ENCODE peak calls at places on chromosomes 13 and 19, in eight cellular contexts. Z is left lung, H is breast epithelium, D is AG04449, F is endodermal cell, C is H9, E is right lobe of liver, I is CD14-positive monocyte. A is an unnamed sample.

GRCh38 chr19:52520013-52520412 is 7.5 kb upstream of the ZNF808 start:
- DNase-seq in E (no peak), C (peak), H (no peak), D (no peak), F (peak), Z (no peak), I (no peak), A (no peak)

GRCh38 chr19:33297401-33298145 is 4.8 kb downstream of the CEBPA start:
- DNase-seq in C (no peak), H (no peak), E (peak), D (no peak), F (peak), I (no peak), Z (no peak), A (no peak)

GRCh38 chr13:106958690-106959089 is 390.8 kb upstream of the ARGLU1 start:
- DNase-seq in D (no peak), I (no peak), C (no peak), Z (no peak), H (no peak), F (no peak), E (no peak), A (no peak)

GRCh38 chr19:21603431-21604153 is 98.2 kb downstream of the ZNF429 start:
- DNase-seq in Z (no peak), F (no peak), E (no peak), H (no peak), D (no peak), C (no peak), I (no peak), A (no peak)

GRCh38 chr13:105969761-105970160 is 565.7 kb downstream of the EFNB2 start:
- DNase-seq in Z (no peak), F (no peak), D (peak), H (no peak), C (no peak), I (no peak), E (no peak), A (no peak)

GRCh38 chr13:21668665-21669599 is 1.9 kb upstream of the FGF9 start:
- DNase-seq in D (no peak), E (no peak), H (no peak), Z (peak), C (peak), I (no peak), F (peak), A (peak)

GRCh38 chr13:113555141-113555540 is 29.4 kb upstream of the TFDP1 start:
- DNase-seq in D (no peak), C (peak), H (no peak), E (no peak), F (peak), I (no peak), Z (no peak), A (no peak)

GRCh38 chr13:102012299-102013293 is 389.3 kb downstream of the FGF14 start:
- DNase-seq in I (no peak), Z (no peak), F (no peak), C (no peak), E (no peak), H (no peak), D (no peak), A (no peak)

GRCh38 chr13:106153041-106153440 is 382.4 kb downstream of the EFNB2 start:
- DNase-seq in I (no peak), D (no peak), Z (no peak), C (no peak), F (no peak), E (no peak), H (no peak), A (no peak)

GRCh38 chr19:28793391-28794168 is 419.4 kb downstream of the UQCRFS1 start:
- DNase-seq in E (no peak), D (no peak), F (peak), I (no peak), C (peak), Z (no peak), H (no peak), A (peak)

GRCh38 chr19:18603255-18603957 is 3.2 kb downstream of the CRLF1 start:
- DNase-seq in I (no peak), D (no peak), Z (no peak), C (peak), F (peak), E (no peak), H (no peak), A (peak)

GRCh38 chr13:92354583-92354982 is 872.0 kb upstream of the GPC6 start:
- DNase-seq in H (no peak), I (no peak), E (no peak), D (no peak), Z (no peak), F (no peak), C (no peak), A (no peak)

GRCh38 chr13:41700790-41701310 is 243.5 kb downstream of the RGCC start:
- DNase-seq in Z (no peak), C (no peak), E (no peak), F (no peak), H (no peak), D (peak), I (peak), A (no peak)

GRCh38 chr13:93298741-93299140 is 72.1 kb downstream of the GPC6 start:
- DNase-seq in F (no peak), I (no peak), Z (no peak), E (no peak), C (no peak), H (no peak), D (no peak), A (no peak)

GRCh38 chr13:42832341-42833153 is 51.2 kb downstream of the FAM216B start:
- DNase-seq in F (no peak), D (peak), E (no peak), H (no peak), Z (peak), C (no peak), I (peak), A (no peak)

GRCh38 chr19:19059837-19060611 is 3.8 kb upstream of the SLC25A42 start:
- DNase-seq in F (no peak), D (no peak), I (no peak), Z (peak), C (no peak), H (no peak), E (no peak), A (no peak)

GRCh38 chr19:33040994-33041827 is 23.5 kb downstream of the RHPN2 start:
- DNase-seq in D (no peak), E (peak), C (no peak), I (no peak), Z (no peak), H (no peak), F (no peak), A (no peak)

GRCh38 chr13:99655351-99656091 is 154.2 kb downstream of the TM9SF2 start:
- DNase-seq in I (no peak), H (no peak), E (peak), F (no peak), Z (no peak), C (no peak), D (no peak), A (no peak)

GRCh38 chr19:51029718-51030117 is 3.3 kb upstream of the KLK11 start:
- DNase-seq in D (no peak), Z (no peak), E (no peak), F (peak), H (no peak), I (peak), C (no peak), A (no peak)

GRCh38 chr19:50909240-50910070 is 1.7 kb downstream of the KLK4 start:
- DNase-seq in I (no peak), E (no peak), F (peak), Z (no peak), C (peak), H (peak), D (no peak), A (peak)

GRCh38 chr19:32570081-32570785 is 10.8 kb upstream of the PDCD5 start:
- DNase-seq in E (peak), I (no peak), Z (no peak), H (peak), C (peak), F (peak), D (peak), A (peak)

GRCh38 chr19:33545209-33545981 is 23.8 kb upstream of the PEPD start:
- DNase-seq in Z (no peak), F (no peak), H (no peak), E (no peak), I (no peak), C (no peak), D (no peak), A (no peak)

GRCh38 chr13:64314286-64314685 is 2898.6 kb upstream of the PCDH20 start:
- DNase-seq in E (no peak), C (no peak), Z (no peak), H (no peak), D (no peak), F (no peak), I (no peak), A (no peak)

GRCh38 chr13:73092831-73093230 is 34.0 kb downstream of the KLF5 start:
- DNase-seq in F (no peak), H (no peak), Z (no peak), E (no peak), I (no peak), C (no peak), D (no peak), A (no peak)

GRCh38 chr13:29379281-29379680 is 216.2 kb downstream of the SLC7A1 start:
- DNase-seq in F (peak), Z (no peak), H (no peak), I (no peak), D (no peak), C (no peak), E (no peak), A (no peak)

GRCh38 chr13:63389756-63390155 is 1974.1 kb upstream of the PCDH20 start:
- DNase-seq in F (no peak), Z (no peak), I (no peak), H (no peak), D (no peak), C (no peak), E (no peak), A (no peak)

GRCh38 chr19:15448014-15448777 is 1.6 kb downstream of the WIZ start:
- DNase-seq in D (no peak), I (no peak), C (no peak), F (no peak), E (no peak), H (no peak), Z (no peak), A (no peak)

GRCh38 chr13:40433577-40433976 is 232.9 kb downstream of the FOXO1 start:
- DNase-seq in H (no peak), D (no peak), I (no peak), F (no peak), Z (no peak), E (no peak), C (no peak), A (no peak)

GRCh38 chr13:43934273-43934672 is 54.6 kb downstream of the LACC1 start:
- DNase-seq in I (no peak), E (no peak), F (no peak), Z (no peak), D (no peak), C (no peak), H (no peak), A (no peak)

GRCh38 chr13:50941146-50941545 is 31.6 kb downstream of the RNASEH2B start:
- DNase-seq in F (no peak), H (no peak), Z (no peak), E (no peak), D (no peak), I (no peak), C (no peak), A (no peak)

GRCh38 chr13:112806761-112807652 is 117.2 kb downstream of the ATP11A start:
- DNase-seq in D (no peak), C (no peak), H (no peak), E (no peak), F (no peak), I (no peak), Z (no peak), A (no peak)

GRCh38 chr13:48942131-48942530 is 33.6 kb upstream of the FNDC3A start:
- DNase-seq in Z (no peak), F (no peak), C (no peak), D (no peak), I (no peak), H (no peak), E (no peak), A (no peak)

GRCh38 chr13:36986462-36987240 is 12.5 kb downstream of the ALG5 start:
- DNase-seq in D (no peak), F (no peak), C (no peak), E (no peak), H (no peak), Z (no peak), I (no peak), A (no peak)

GRCh38 chr13:36979361-36980040 is 19.6 kb downstream of the ALG5 start:
- DNase-seq in F (no peak), C (no peak), H (no peak), E (no peak), D (no peak), I (no peak), Z (no peak), A (no peak)

DNA sequence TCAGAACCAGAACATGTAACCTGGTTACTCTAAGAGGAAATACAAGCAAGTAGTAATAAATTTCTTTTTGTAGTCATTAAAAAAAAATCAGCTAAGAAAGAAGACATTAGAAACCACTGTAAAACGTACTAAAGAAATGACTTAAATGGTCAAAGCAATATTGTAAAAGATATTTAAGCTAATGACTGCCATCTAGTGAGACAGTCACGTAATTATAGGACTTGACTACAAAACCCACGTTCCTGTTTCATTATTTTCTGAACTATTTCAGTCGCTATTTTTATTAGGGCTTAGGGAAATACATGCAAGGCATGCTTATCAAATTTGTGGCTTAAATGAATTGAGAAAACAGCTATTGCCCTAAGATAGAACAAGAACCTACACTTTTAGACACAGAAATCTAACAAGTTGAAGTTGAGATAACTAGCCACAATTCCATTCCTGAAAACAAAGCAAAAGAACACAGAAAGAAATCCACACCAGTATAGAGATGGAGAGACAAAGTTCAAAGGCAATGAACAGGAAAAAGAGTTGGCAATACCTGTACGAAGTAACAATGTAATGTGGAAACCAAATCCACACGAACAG is 17.9 kb downstream of the ALG5 start:
- DNase-seq in D (no peak), F (no peak), H (no peak), I (no peak), C (no peak), E (no peak), Z (no peak), A (no peak)
- TF ChIP-seq CTCF in D (peak), F (peak), H (no peak), I (peak), C (peak), E (peak), Z (peak), A (peak)

DNA sequence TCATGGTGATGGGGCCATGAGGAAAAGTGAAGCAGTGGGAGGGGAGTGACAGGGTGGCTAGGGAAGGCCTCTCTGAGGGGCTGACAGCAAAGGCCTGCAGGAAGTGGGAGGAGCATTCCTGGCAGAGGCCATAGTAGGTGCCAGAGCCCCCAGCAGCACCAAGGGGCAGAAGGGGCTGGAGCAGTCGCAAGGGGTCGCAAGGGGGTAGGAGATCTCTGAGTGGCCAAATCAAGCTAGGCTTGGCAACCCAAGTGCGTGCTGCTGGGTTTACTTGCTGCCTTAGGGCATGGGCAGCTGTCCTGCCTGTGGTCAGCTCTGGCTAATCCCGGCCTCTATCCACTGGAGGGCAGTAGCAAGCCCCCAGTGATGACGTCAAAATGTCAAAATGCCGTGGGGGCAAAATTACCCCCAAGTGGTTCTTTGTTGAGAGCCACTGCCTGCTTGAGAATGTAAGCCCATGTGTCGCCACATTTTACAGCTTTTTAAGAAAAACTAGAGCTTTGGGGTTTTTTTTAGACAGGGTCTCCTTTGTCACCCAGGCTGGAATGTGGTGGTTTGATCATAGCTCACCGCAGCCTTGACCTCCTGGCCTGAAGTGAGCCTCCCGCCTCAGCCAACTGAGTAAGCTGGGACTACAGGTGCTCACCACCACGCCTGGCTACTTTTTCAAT is 11.8 kb downstream of the CCDC97 start:
- DNase-seq in H (no peak), C (peak), Z (peak), I (no peak), F (peak), D (no peak), E (peak), A (peak)
- TF ChIP-seq CTCF in H (no peak), C (peak), Z (peak), I (peak), F (peak), D (peak), E (peak), A (peak)

DNA sequence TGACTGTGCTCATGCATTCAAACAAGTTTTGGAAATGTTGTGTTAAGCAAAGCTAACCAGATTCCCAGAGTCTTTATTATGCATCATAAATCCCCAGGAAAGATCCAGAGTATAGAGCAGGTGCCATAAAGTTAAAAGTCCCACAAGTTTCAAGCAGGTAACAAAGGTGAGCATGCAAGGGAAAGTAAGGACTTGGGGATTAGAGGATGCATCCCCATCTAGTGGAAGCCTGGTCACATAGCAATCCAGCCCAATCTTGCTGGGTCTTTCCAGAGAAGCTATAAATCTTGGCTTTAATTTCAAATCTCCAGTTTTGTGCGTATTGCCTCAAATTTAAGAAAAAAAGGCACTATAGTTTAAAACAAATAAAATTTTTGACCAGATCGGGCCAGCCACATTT is 72.7 kb downstream of the ZNF254 start:
- DNase-seq in D (no peak), C (no peak), Z (no peak), E (no peak), F (peak), H (no peak), I (no peak), A (no peak)
- TF ChIP-seq CTCF in D (no peak), C (peak), Z (no peak), E (peak), F (peak), H (no peak), I (no peak), A (no peak)

DNA sequence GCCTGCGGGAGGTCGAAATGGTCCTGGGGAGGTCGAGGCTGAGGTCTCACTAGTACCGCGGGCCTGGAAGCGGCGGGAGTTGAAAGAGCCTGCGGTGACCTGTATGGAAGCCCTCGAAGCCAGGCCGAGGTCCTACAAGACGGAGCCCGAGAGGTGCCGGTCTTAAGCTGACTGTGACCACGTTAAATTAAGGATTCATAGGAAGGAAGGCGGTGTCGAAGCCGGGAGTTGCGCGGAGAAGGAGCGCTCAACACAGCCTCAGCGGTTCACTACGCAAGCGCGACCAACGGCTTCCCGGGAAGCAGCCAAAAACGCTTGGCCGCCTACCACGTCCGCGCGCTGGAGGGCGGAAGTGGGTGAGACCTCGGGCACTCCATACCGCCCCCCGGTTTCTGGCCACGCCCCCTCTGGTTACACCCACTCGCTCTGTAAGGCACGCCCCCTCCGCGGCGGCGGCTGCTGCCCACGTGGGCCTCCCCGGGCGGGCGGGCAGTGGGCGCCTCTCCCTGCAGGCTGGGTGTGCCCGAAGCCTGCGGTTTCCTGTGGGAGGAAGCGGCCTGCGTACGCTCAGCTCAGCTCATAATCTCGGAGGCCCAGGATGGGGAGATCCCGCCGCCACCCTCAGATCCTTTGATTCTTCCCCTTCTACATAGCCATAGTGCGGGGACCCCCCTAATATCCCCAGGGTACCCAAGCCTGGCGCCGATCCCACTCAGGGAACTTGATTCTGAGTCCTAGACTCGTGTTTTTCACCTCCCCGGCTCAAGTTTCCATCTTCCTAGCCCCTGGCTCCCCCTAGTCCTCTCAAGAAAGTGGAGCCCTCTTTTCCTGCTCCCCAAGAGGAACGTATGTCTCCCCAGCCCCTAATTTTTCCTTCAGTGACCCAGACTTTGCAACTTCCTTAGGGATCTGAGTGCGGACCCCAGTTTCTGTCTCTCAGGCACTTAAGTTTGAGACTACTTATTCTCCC is 3.4 kb upstream of the EMP3 start:
- DNase-seq in E (peak), C (peak), F (peak), H (peak), I (peak), Z (peak), D (peak), A (peak)
- TF ChIP-seq CTCF in E (peak), C (peak), F (peak), H (no peak), I (no peak), Z (no peak), D (no peak), A (no peak)

DNA sequence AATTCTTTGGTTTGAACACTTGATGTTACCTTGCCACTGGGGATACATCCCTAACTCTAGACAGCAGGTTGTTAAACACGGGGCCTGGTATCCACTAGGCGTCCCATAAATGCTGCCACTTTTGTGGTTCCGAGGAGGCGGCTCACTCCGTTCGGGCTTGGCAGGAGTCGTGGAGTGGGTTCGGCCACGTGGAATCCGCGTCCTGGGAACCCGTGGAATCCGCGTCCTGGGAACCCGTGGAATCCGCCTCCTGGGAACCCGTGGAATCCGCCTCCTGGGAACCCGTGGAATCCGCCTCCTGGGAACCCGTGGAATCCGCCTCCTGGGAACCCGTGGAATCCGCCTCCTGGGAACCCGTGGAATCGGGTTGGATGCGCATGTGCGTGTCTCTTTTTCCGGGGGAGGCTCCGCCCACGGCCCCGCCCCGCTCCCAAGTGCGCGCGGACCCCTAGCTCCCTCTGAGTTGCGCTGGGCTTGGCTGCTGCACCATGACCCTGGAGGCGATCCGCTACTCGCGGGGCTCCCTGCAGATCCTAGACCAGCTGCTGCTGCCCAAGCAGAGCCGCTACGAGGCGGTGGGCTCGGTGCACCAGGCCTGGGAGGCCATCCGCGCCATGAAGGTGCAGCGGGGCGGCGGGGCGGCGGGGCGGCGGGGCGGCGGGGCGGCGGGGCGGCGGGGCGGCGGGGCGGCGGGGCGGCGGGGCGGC is at the start of gene MRI1:
- DNase-seq in E (peak), H (peak), C (peak), I (peak), F (peak), D (no peak), Z (peak), A (peak)
- TF ChIP-seq CTCF in E (no peak), H (no peak), C (no peak), I (no peak), F (no peak), D (no peak), Z (no peak), A (no peak)

A was measured in endothelial cell.